ENCODE peak calls at places on chromosomes 11 and 22, in six cellular contexts. W is gastrocnemius medialis, Y is suprapubic skin, H is hepatocyte, P is neural progenitor cell, V is transverse colon. J is an unnamed sample. For H3K9me3, the result is how much of the 10 kb centered on the place peaks cover.

GRCh38 chr11:73475549-73475948 is 99.3 kb downstream of the RELT start:
- DNase-seq in V (no peak), Y (no peak), W (no peak), P (no peak), H (no peak), J (no peak)

GRCh38 chr11:105609341-105609781 is 512 bp upstream of the GRIA4 start:
- DNase-seq in Y (no peak), W (no peak), H (peak), V (no peak), P (peak), J (no peak)

GRCh38 chr11:65471410-65471762 is 27.5 kb upstream of the MALAT1 start:
- DNase-seq in Y (peak), P (peak), W (peak), V (peak), H (peak), J (peak)

GRCh38 chr11:11913395-11913794 is 71.6 kb downstream of the USP47 start:
- DNase-seq in Y (no peak), W (no peak), P (no peak), V (no peak), H (no peak), J (no peak)

GRCh38 chr22:36768616-36769015 is 7.3 kb downstream of the IFT27 start:
- DNase-seq in Y (peak), W (no peak), H (no peak), V (no peak), P (no peak), J (no peak)

GRCh38 chr11:104893876-104894275 is 4.4 kb downstream of the CASP12 start:
- DNase-seq in Y (no peak), W (no peak), V (no peak), P (no peak), H (no peak), J (no peak)

GRCh38 chr11:4482445-4482844 is at the start of gene OR52K1:
- DNase-seq in H (no peak), V (no peak), W (no peak), P (peak), Y (no peak), J (peak)

GRCh38 chr11:29171350-29171950 is 845.4 kb downstream of the KCNA4 start:
- DNase-seq in H (no peak), W (no peak), Y (no peak), V (no peak), P (no peak), J (no peak)

GRCh38 chr22:43628253-43628649 is 183.9 kb downstream of the EFCAB6 start:
- DNase-seq in P (no peak), V (no peak), H (no peak), W (no peak), Y (no peak), J (no peak)

GRCh38 chr11:44243633-44244343 is 66.2 kb downstream of the ALX4 start:
- DNase-seq in P (peak), V (no peak), H (peak), W (no peak), Y (no peak), J (no peak)

GRCh38 chr11:117816846-117817212 is 7.7 kb downstream of the FXYD2 start:
- DNase-seq in V (no peak), W (no peak), Y (no peak), H (no peak), P (no peak), J (no peak)

GRCh38 chr22:21946262-21946925 is 6.3 kb downstream of the PPM1F start:
- DNase-seq in H (no peak), W (no peak), V (no peak), Y (no peak), P (no peak), J (no peak)

GRCh38 chr11:78907636-78908035 is 333.0 kb upstream of the NARS2 start:
- DNase-seq in W (no peak), P (no peak), V (no peak), H (peak), Y (no peak), J (no peak)

GRCh38 chr11:6319001-6319878 is 1.1 kb downstream of the CAVIN3 start:
- DNase-seq in H (peak), V (peak), W (no peak), P (peak), Y (peak), J (peak)

GRCh38 chr11:65645710-65646109 is 7.8 kb downstream of the SIPA1 start:
- DNase-seq in V (no peak), P (no peak), W (no peak), H (no peak), Y (no peak), J (no peak)

GRCh38 chr11:96235725-96236124 is 107.3 kb downstream of the MAML2 start:
- DNase-seq in V (no peak), H (peak), P (no peak), Y (no peak), W (no peak), J (no peak)

GRCh38 chr11:4680341-4680740 is 17.3 kb downstream of the OR51E2 start:
- DNase-seq in H (no peak), W (no peak), V (no peak), P (no peak), Y (no peak), J (no peak)

GRCh38 chr11:26730711-26731460 is 9.0 kb upstream of the SLC5A12 start:
- DNase-seq in P (no peak), H (peak), W (no peak), V (no peak), Y (no peak), J (no peak)

GRCh38 chr11:59973097-59973496 is 9.3 kb downstream of the OOSP4A start:
- DNase-seq in Y (no peak), P (no peak), V (no peak), W (no peak), H (no peak), J (no peak)

GRCh38 chr11:72548481-72548880 is 114.2 kb upstream of the CLPB start:
- DNase-seq in Y (no peak), V (no peak), H (no peak), W (no peak), P (no peak), J (no peak)

GRCh38 chr11:72975778-72976520 is 161.7 kb downstream of the ATG16L2 start:
- DNase-seq in Y (no peak), V (no peak), W (no peak), P (no peak), H (no peak), J (no peak)

GRCh38 chr11:82906236-82906635 is 4.7 kb downstream of the DDIAS start:
- DNase-seq in Y (no peak), P (peak), V (no peak), H (peak), W (no peak), J (no peak)

GRCh38 chr11:27471067-27471587 is 1.5 kb downstream of the LGR4 start:
- DNase-seq in V (peak), Y (no peak), H (peak), P (peak), W (no peak), J (no peak)

GRCh38 chr11:69101792-69102152 is 53.0 kb downstream of the TPCN2 start:
- DNase-seq in W (no peak), Y (no peak), P (no peak), V (no peak), H (no peak), J (no peak)

GRCh38 chr11:20599424-20600346 is at the start of gene SLC6A5:
- DNase-seq in H (peak), Y (no peak), V (no peak), P (peak), W (no peak), J (no peak)

GRCh38 chr11:61816736-61817455 is at the start of gene FADS1:
- DNase-seq in V (peak), Y (peak), H (peak), W (peak), P (peak), J (peak)

GRCh38 chr11:116537736-116538135 is 235.1 kb downstream of the BUD13 start:
- DNase-seq in H (no peak), V (no peak), P (no peak), W (no peak), Y (no peak), J (no peak)

GRCh38 chr11:3944198-3944597 is 88.7 kb downstream of the STIM1 start:
- DNase-seq in P (no peak), W (peak), V (no peak), Y (peak), H (no peak), J (no peak)

GRCh38 chr11:92225206-92225562 is 566 bp downstream of the FAT3 start:
- DNase-seq in Y (no peak), V (no peak), P (peak), W (no peak), H (peak), J (no peak)

GRCh38 chr11:44559207-44559943 is 6.1 kb upstream of the CD82 start:
- DNase-seq in Y (no peak), W (no peak), P (peak), H (no peak), V (no peak), J (no peak)

GRCh38 chr11:19711911-19712280 is 741 bp upstream of the NAV2 start:
- DNase-seq in V (peak), W (no peak), Y (peak), P (peak), H (no peak), J (peak)

GRCh38 chr11:93059074-93059957 is 89.9 kb downstream of the MTNR1B start:
- DNase-seq in P (peak), W (no peak), H (peak), Y (no peak), V (no peak), J (no peak)

GRCh38 chr11:83914995-83915394 is 628.8 kb upstream of the CCDC90B start:
- DNase-seq in Y (no peak), V (no peak), H (no peak), W (no peak), P (no peak), J (no peak)

GRCh38 chr11:83910135-83910534 is 624.0 kb upstream of the CCDC90B start:
- DNase-seq in Y (no peak), P (no peak), H (no peak), V (no peak), W (no peak), J (no peak)

GRCh38 chr11:83908457-83908856 is 622.3 kb upstream of the CCDC90B start:
- DNase-seq in W (no peak), P (no peak), H (no peak), V (no peak), Y (no peak), J (no peak)

GRCh38 chr11:83909579-83909978 is 623.4 kb upstream of the CCDC90B start:
- DNase-seq in Y (no peak), H (no peak), W (no peak), P (no peak), V (no peak), J (no peak)
- H3K9me3 ChIP-seq in Y (under half), H (under half), W (under half), P (under half), V (under half), J (under half)

GRCh38 chr11:129750343-129751292 is 65.0 kb upstream of the TMEM45B start:
- DNase-seq in Y (no peak), W (peak), H (peak), V (peak), P (peak), J (peak)
- H3K4me3 ChIP-seq in Y (peak), W (peak), H (no peak), V (peak), P (no peak), J (peak)

GRCh38 chr11:75777461-75778110 is 9.0 kb downstream of the DGAT2 start:
- DNase-seq in H (no peak), W (no peak), Y (no peak), V (no peak), P (no peak), J (peak)
- TF ChIP-seq CTCF in H (no peak), W (no peak), Y (no peak), V (no peak), P (no peak), J (no peak)

GRCh38 chr11:125554038-125554437 is 15.2 kb upstream of the EI24 start:
- DNase-seq in V (no peak), P (no peak), Y (no peak), W (no peak), H (no peak), J (no peak)

GRCh38 chr11:125552927-125553326 is 16.4 kb upstream of the EI24 start:
- DNase-seq in Y (no peak), H (no peak), P (no peak), V (no peak), W (no peak), J (no peak)

GRCh38 chr11:125553357-125553756 is 15.9 kb upstream of the EI24 start:
- DNase-seq in P (no peak), V (no peak), Y (no peak), W (no peak), H (no peak), J (no peak)

GRCh38 chr11:125550780-125551179 is 18.5 kb upstream of the EI24 start:
- DNase-seq in W (no peak), H (no peak), Y (no peak), V (no peak), P (no peak), J (no peak)

DNA sequence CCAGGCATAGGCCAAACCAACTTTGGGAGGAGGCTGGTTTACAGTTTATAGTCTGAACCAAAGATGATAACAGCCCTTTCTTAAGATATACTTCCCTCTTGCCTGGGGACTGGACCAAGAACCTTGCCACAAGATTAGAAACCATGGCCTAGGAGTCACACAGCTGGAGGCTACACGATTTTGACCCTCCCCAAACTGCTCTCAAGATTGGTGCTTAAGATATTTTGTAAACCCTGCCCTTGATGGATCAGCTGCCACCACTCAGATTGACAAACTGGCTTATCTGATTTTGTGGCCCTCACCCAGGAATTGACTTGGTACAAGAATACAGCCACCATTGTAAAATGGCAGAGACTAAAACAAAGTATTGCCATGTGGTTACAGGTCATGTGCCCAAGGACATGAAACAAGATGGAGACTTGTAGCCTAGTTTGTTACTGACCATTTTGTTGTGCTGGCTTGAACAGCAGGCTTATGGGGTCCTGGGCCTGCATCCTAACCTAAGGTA is 17.4 kb upstream of the EI24 start:
- DNase-seq in P (no peak), H (no peak), W (no peak), V (no peak), Y (no peak), J (no peak)
- H3K9me3 ChIP-seq in P (under half), H (under half), W (under half), V (under half), Y (under half), J (under half)

GRCh38 chr11:118917488-118918127 is 8.1 kb downstream of the BCL9L start:
- DNase-seq in V (peak), Y (peak), H (peak), W (peak), P (no peak), J (peak)

GRCh38 chr11:118921121-118921928 is 4.4 kb downstream of the BCL9L start:
- DNase-seq in Y (peak), P (peak), H (peak), W (peak), V (peak), J (peak)

GRCh38 chr11:118918128-118918685 is 7.5 kb downstream of the BCL9L start:
- DNase-seq in H (peak), W (peak), P (peak), Y (peak), V (peak), J (peak)

GRCh38 chr11:118916842-118917388 is 8.8 kb downstream of the BCL9L start:
- DNase-seq in V (peak), W (no peak), Y (peak), P (peak), H (peak), J (no peak)

DNA sequence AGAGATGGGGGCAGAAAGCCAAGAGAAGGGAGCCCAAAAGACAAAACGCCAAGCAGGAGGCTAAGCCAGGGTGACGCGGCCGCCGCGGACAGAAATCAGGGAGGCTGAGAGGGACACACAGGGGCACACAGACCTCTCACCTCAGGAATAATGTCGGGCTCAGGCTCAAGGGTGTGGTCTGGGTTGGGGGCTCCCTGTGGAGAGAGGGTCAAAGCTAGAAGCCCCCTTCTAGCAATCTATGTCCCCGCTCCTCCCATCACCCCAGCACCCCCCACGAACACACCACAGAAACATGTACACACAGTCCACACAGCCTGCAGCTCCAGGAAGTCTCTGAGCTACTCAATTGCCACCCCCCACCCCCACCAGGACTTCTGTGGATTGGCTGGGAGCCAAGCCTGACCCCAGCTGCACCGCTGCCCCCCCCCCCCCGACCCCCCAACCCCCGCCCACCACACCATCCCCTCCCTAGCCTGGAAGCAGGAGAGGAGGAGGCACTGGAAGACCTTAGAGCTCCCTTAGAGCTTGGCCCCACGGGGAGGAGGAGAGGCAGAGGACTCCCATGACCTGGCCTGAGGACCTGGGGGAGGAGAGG is 6.9 kb downstream of the BCL9L start:
- DNase-seq in V (peak), W (no peak), H (peak), Y (no peak), P (no peak), J (no peak)
- H3K4me3 ChIP-seq in V (peak), W (peak), H (no peak), Y (peak), P (peak), J (peak)

GRCh38 chr22:31995807-31996206 is 47.3 kb upstream of the SLC5A1 start:
- DNase-seq in V (no peak), H (no peak), Y (no peak), W (no peak), P (no peak), J (no peak)

GRCh38 chr22:32000171-32000570 is 42.9 kb upstream of the SLC5A1 start:
- DNase-seq in H (no peak), W (no peak), P (no peak), Y (no peak), V (no peak), J (no peak)

GRCh38 chr22:31998784-31999435 is 44.2 kb upstream of the SLC5A1 start:
- DNase-seq in H (no peak), W (no peak), V (no peak), Y (no peak), P (no peak), J (no peak)

DNA sequence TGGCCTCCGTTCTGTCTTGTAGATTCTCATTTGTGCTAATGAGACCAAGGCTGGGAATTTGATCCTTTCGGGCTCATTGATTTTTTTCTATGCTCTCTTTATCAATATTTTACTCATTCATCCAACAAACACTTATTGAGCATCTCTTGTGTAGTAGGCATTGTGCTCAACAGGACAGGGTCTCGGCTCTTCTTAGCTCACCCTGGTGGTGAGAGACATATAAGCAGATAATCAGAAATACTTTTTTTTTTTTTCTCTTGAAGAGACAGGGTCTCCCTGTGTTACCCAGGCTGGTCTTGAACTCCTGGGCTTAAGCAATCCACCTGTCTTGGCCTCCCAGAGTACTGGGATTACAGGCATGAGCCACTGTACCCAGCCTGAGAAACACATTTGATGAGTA is 48.0 kb upstream of the SLC5A1 start:
- DNase-seq in P (peak), Y (no peak), V (no peak), H (no peak), W (no peak), J (no peak)
- TF ChIP-seq CTCF in P (peak), Y (no peak), V (no peak), H (no peak), W (no peak), J (no peak)

DNA sequence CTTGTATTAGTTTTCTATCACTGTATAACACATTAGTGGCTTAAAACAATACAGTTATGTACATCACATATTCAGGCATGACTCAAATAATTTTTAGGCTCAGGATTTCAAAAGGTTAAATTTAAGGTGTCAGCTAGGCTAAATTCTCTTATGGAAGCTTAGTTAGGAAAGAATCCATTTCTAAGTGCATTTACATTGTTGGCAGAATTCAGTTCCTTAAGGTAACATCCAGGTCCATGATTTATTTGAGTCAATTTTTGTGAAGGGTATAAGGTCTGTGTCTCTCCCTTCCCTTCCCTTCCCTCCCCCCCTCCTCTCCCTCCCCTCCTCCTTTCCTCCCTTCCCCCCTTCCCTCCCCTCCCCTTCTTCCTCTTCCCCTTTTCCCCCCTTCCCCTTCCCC is 399.0 kb upstream of the CNTN5 start:
- DNase-seq in W (no peak), V (no peak), Y (no peak), H (no peak), P (no peak), J (no peak)
- H3K9me3 ChIP-seq in W (under half), V (under half), Y (under half), H (under half), P (under half), J (under half)

GRCh38 chr11:67630230-67630942 is 649 bp upstream of the NUDT8 start:
- DNase-seq in H (peak), W (peak), V (peak), P (peak), Y (peak), J (peak)

GRCh38 chr11:67631853-67632174 is 2.1 kb upstream of the NUDT8 start:
- DNase-seq in W (no peak), V (no peak), P (no peak), H (no peak), Y (no peak), J (no peak)

GRCh38 chr11:67632175-67632981 is 2.6 kb upstream of the NUDT8 start:
- DNase-seq in Y (peak), H (peak), V (peak), W (peak), P (no peak), J (peak)

GRCh38 chr11:67630943-67631331 is 1.2 kb upstream of the NUDT8 start:
- DNase-seq in Y (no peak), V (no peak), W (peak), P (no peak), H (no peak), J (no peak)

DNA sequence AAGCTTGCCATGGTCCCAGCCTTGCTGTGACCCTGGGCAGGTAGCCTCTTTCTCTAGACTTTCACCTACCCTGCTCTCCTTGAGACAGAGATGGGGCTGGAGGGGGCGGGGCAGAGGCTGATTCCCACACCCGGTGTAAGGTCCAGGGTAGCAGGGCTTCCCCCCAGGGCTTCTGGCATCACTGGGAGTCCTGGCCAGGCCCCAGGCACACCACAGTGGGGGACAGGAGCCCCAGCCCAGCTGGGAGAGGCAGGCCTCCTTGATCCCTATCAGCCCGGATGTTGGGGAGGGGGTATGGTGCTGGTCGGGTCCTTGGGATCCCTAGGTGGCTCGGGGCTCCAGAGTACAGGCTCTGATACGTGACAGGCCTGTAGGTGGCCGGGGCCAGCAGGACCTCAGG is 1.7 kb upstream of the NUDT8 start:
- DNase-seq in H (no peak), Y (peak), W (peak), V (peak), P (no peak), J (peak)
- H3K4me3 ChIP-seq in H (no peak), Y (no peak), W (no peak), V (no peak), P (peak), J (no peak)

J was measured in lower lobe of right lung.